ENCODE peak calls at places on chromosome 7, in six cellular contexts. One of them, this sample, is unnamed.
A peak's percentile ranks its signal among the peaks of the same experiment; 100 is the strongest.

GRCh38 chr7:105656922-105657521 is 75.7 kb upstream of the EFCAB10 start:
- DNase-seq in adipocyte: peak; percentile 35
- DNase-seq in suprapubic skin: no peak
- DNase-seq in mammary epithelial cell: no peak
- DNase-seq in ascending aorta: no peak
- DNase-seq in prostate gland: no peak
- DNase-seq in this sample: peak; percentile 52

GRCh38 chr7:21256310-21256877 is 171.5 kb upstream of the SP4 start:
- DNase-seq in mammary epithelial cell: peak; percentile 6
- DNase-seq in ascending aorta: no peak
- DNase-seq in adipocyte: peak; percentile 83
- DNase-seq in prostate gland: peak; percentile 41
- DNase-seq in suprapubic skin: no peak
- DNase-seq in this sample: no peak

GRCh38 chr7:137937202-137937560 is 64.7 kb downstream of the CREB3L2 start:
- DNase-seq in mammary epithelial cell: peak; percentile 45
- DNase-seq in adipocyte: peak; percentile 69
- DNase-seq in ascending aorta: no peak
- DNase-seq in prostate gland: no peak
- DNase-seq in suprapubic skin: no peak
- DNase-seq in this sample: no peak

GRCh38 chr7:80175744-80176143 is 41.1 kb downstream of the GNAI1 start:
- DNase-seq in adipocyte: no peak
- DNase-seq in prostate gland: no peak
- DNase-seq in suprapubic skin: no peak
- DNase-seq in ascending aorta: no peak
- DNase-seq in mammary epithelial cell: no peak
- DNase-seq in this sample: no peak

GRCh38 chr7:115230882-115231508 is 309.1 kb downstream of the MDFIC start:
- DNase-seq in ascending aorta: no peak
- DNase-seq in suprapubic skin: no peak
- DNase-seq in mammary epithelial cell: peak; percentile 95
- DNase-seq in prostate gland: no peak
- DNase-seq in adipocyte: peak; percentile 83
- DNase-seq in this sample: no peak

GRCh38 chr7:2616973-2617709 is 14.6 kb upstream of the TTYH3 start:
- DNase-seq in prostate gland: no peak
- DNase-seq in suprapubic skin: peak; percentile 68
- DNase-seq in mammary epithelial cell: no peak
- DNase-seq in adipocyte: no peak
- DNase-seq in ascending aorta: no peak
- DNase-seq in this sample: no peak

GRCh38 chr7:13240349-13240748 is 552.9 kb downstream of the ARL4A start:
- DNase-seq in ascending aorta: no peak
- DNase-seq in adipocyte: peak; percentile 13
- DNase-seq in suprapubic skin: no peak
- DNase-seq in prostate gland: no peak
- DNase-seq in mammary epithelial cell: peak; percentile 31
- DNase-seq in this sample: no peak

GRCh38 chr7:157910446-157910845 is 573.6 kb downstream of the DNAJB6 start:
- DNase-seq in ascending aorta: no peak
- DNase-seq in prostate gland: no peak
- DNase-seq in mammary epithelial cell: no peak
- DNase-seq in adipocyte: no peak
- DNase-seq in suprapubic skin: no peak
- DNase-seq in this sample: no peak

GRCh38 chr7:66043681-66044497 is 31.7 kb upstream of the ASL start:
- DNase-seq in adipocyte: peak; percentile 27
- DNase-seq in ascending aorta: no peak
- DNase-seq in mammary epithelial cell: no peak
- DNase-seq in suprapubic skin: peak; percentile 77
- DNase-seq in prostate gland: peak; percentile 37
- DNase-seq in this sample: no peak

GRCh38 chr7:17371656-17372524 is 73.4 kb downstream of the AHR start:
- DNase-seq in ascending aorta: no peak
- DNase-seq in mammary epithelial cell: peak; percentile 89
- DNase-seq in prostate gland: no peak
- DNase-seq in adipocyte: peak; percentile 95
- DNase-seq in suprapubic skin: no peak
- DNase-seq in this sample: no peak

GRCh38 chr7:120774481-120774880 is 83.5 kb downstream of the TSPAN12 start:
- DNase-seq in ascending aorta: no peak
- DNase-seq in suprapubic skin: no peak
- DNase-seq in prostate gland: no peak
- DNase-seq in adipocyte: no peak
- DNase-seq in mammary epithelial cell: no peak
- DNase-seq in this sample: no peak

GRCh38 chr7:2049111-2049781 is 183.5 kb downstream of the MAD1L1 start:
- DNase-seq in prostate gland: no peak
- DNase-seq in suprapubic skin: no peak
- DNase-seq in ascending aorta: no peak
- DNase-seq in mammary epithelial cell: no peak
- DNase-seq in adipocyte: no peak
- DNase-seq in this sample: no peak

GRCh38 chr7:77393261-77393660 is 22.9 kb downstream of the GSAP start:
- DNase-seq in mammary epithelial cell: peak; percentile 100
- DNase-seq in adipocyte: no peak
- DNase-seq in ascending aorta: no peak
- DNase-seq in suprapubic skin: no peak
- DNase-seq in prostate gland: no peak
- DNase-seq in this sample: no peak

GRCh38 chr7:2317556-2318293 is 3.5 kb upstream of the SNX8 start:
- DNase-seq in suprapubic skin: no peak
- DNase-seq in ascending aorta: no peak
- DNase-seq in mammary epithelial cell: no peak
- DNase-seq in prostate gland: no peak
- DNase-seq in adipocyte: no peak
- DNase-seq in this sample: no peak

GRCh38 chr7:139673230-139673629 is 104.6 kb downstream of the HIPK2 start:
- DNase-seq in ascending aorta: no peak
- DNase-seq in prostate gland: no peak
- DNase-seq in adipocyte: no peak
- DNase-seq in suprapubic skin: no peak
- DNase-seq in mammary epithelial cell: no peak
- DNase-seq in this sample: no peak

GRCh38 chr7:96174812-96175211 is 147.1 kb downstream of the SLC25A13 start:
- DNase-seq in suprapubic skin: no peak
- DNase-seq in mammary epithelial cell: no peak
- DNase-seq in adipocyte: no peak
- DNase-seq in prostate gland: no peak
- DNase-seq in ascending aorta: no peak
- DNase-seq in this sample: no peak

GRCh38 chr7:31939076-31939475 is 131.1 kb downstream of the PDE1C start:
- DNase-seq in ascending aorta: no peak
- DNase-seq in mammary epithelial cell: no peak
- DNase-seq in prostate gland: no peak
- DNase-seq in adipocyte: no peak
- DNase-seq in suprapubic skin: no peak
- DNase-seq in this sample: no peak
- H3K4me1 ChIP-seq in ascending aorta: no peaks in the 10 kb centered on the region
- H3K4me1 ChIP-seq in mammary epithelial cell: peaks cover 64% of the 10 kb centered on the region
- H3K4me1 ChIP-seq in prostate gland: no peaks in the 10 kb centered on the region
- H3K4me1 ChIP-seq in adipocyte: peaks cover 45% of the 10 kb centered on the region
- H3K4me1 ChIP-seq in suprapubic skin: no peaks in the 10 kb centered on the region
- H3K4me1 ChIP-seq in this sample: no peaks in the 10 kb centered on the region

GRCh38 chr7:36261019-36261754 is 108.1 kb downstream of the EEPD1 start:
- DNase-seq in mammary epithelial cell: no peak
- DNase-seq in adipocyte: no peak
- DNase-seq in prostate gland: peak; percentile 72
- DNase-seq in suprapubic skin: no peak
- DNase-seq in ascending aorta: no peak
- DNase-seq in this sample: no peak

GRCh38 chr7:36260481-36260880 is 107.4 kb downstream of the EEPD1 start:
- DNase-seq in adipocyte: no peak
- DNase-seq in suprapubic skin: no peak
- DNase-seq in ascending aorta: no peak
- DNase-seq in prostate gland: no peak
- DNase-seq in mammary epithelial cell: no peak
- DNase-seq in this sample: no peak

GRCh38 chr7:36264123-36264916 is 111.3 kb downstream of the EEPD1 start:
- DNase-seq in adipocyte: no peak
- DNase-seq in suprapubic skin: no peak
- DNase-seq in prostate gland: no peak
- DNase-seq in ascending aorta: no peak
- DNase-seq in mammary epithelial cell: no peak
- DNase-seq in this sample: no peak

GRCh38 chr7:36262706-36263484 is 109.8 kb downstream of the EEPD1 start:
- DNase-seq in prostate gland: no peak
- DNase-seq in suprapubic skin: no peak
- DNase-seq in adipocyte: no peak
- DNase-seq in mammary epithelial cell: no peak
- DNase-seq in ascending aorta: no peak
- DNase-seq in this sample: no peak

GRCh38 chr7:36262286-36262685 is 109.2 kb downstream of the EEPD1 start:
- DNase-seq in prostate gland: no peak
- DNase-seq in ascending aorta: no peak
- DNase-seq in suprapubic skin: no peak
- DNase-seq in mammary epithelial cell: no peak
- DNase-seq in adipocyte: no peak
- DNase-seq in this sample: no peak
- H3K4me1 ChIP-seq in prostate gland: peaks cover 41% of the 10 kb centered on the region
- H3K4me1 ChIP-seq in ascending aorta: peaks cover 50% of the 10 kb centered on the region
- H3K4me1 ChIP-seq in suprapubic skin: peaks cover 49% of the 10 kb centered on the region
- H3K4me1 ChIP-seq in mammary epithelial cell: no peaks in the 10 kb centered on the region
- H3K4me1 ChIP-seq in adipocyte: peaks cover 57% of the 10 kb centered on the region
- H3K4me1 ChIP-seq in this sample: peaks cover 4% of the 10 kb centered on the region

GRCh38 chr7:55473935-55474334 is 98.4 kb downstream of the VOPP1 start:
- DNase-seq in mammary epithelial cell: no peak
- DNase-seq in prostate gland: no peak
- DNase-seq in adipocyte: no peak
- DNase-seq in ascending aorta: no peak
- DNase-seq in suprapubic skin: peak; percentile 32
- DNase-seq in this sample: no peak
- H3K4me1 ChIP-seq in mammary epithelial cell: peaks cover 11% of the 10 kb centered on the region
- H3K4me1 ChIP-seq in prostate gland: no peaks in the 10 kb centered on the region
- H3K4me1 ChIP-seq in adipocyte: peaks cover 20% of the 10 kb centered on the region
- H3K4me1 ChIP-seq in ascending aorta: no peaks in the 10 kb centered on the region
- H3K4me1 ChIP-seq in suprapubic skin: peaks cover 2% of the 10 kb centered on the region
- H3K4me1 ChIP-seq in this sample: peaks cover 50% of the 10 kb centered on the region

GRCh38 chr7:131605280-131605878 is 49.0 kb upstream of the PODXL start:
- DNase-seq in suprapubic skin: no peak
- DNase-seq in ascending aorta: no peak
- DNase-seq in mammary epithelial cell: no peak
- DNase-seq in prostate gland: no peak
- DNase-seq in adipocyte: no peak
- DNase-seq in this sample: no peak

GRCh38 chr7:131607291-131608111 is 51.1 kb upstream of the PODXL start:
- DNase-seq in prostate gland: no peak
- DNase-seq in suprapubic skin: no peak
- DNase-seq in adipocyte: no peak
- DNase-seq in ascending aorta: no peak
- DNase-seq in mammary epithelial cell: no peak
- DNase-seq in this sample: no peak

GRCh38 chr7:131608112-131608498 is 51.7 kb upstream of the PODXL start:
- DNase-seq in suprapubic skin: no peak
- DNase-seq in prostate gland: no peak
- DNase-seq in adipocyte: no peak
- DNase-seq in mammary epithelial cell: no peak
- DNase-seq in ascending aorta: no peak
- DNase-seq in this sample: no peak

GRCh38 chr7:131604841-131605279 is 48.4 kb upstream of the PODXL start:
- DNase-seq in adipocyte: peak; percentile 43
- DNase-seq in prostate gland: no peak
- DNase-seq in mammary epithelial cell: peak; percentile 75
- DNase-seq in suprapubic skin: no peak
- DNase-seq in ascending aorta: no peak
- DNase-seq in this sample: no peak

GRCh38 chr7:131606346-131607290 is 50.2 kb upstream of the PODXL start:
- DNase-seq in ascending aorta: no peak
- DNase-seq in adipocyte: no peak
- DNase-seq in suprapubic skin: no peak
- DNase-seq in mammary epithelial cell: peak; percentile 47
- DNase-seq in prostate gland: peak; percentile 54
- DNase-seq in this sample: no peak
- H3K4me1 ChIP-seq in ascending aorta: no peaks in the 10 kb centered on the region
- H3K4me1 ChIP-seq in adipocyte: peaks cover 9% of the 10 kb centered on the region
- H3K4me1 ChIP-seq in suprapubic skin: peaks cover 3% of the 10 kb centered on the region
- H3K4me1 ChIP-seq in mammary epithelial cell: peaks cover 29% of the 10 kb centered on the region
- H3K4me1 ChIP-seq in prostate gland: no peaks in the 10 kb centered on the region
- H3K4me1 ChIP-seq in this sample: no peaks in the 10 kb centered on the region

This sample was measured in naive thymus-derived CD4-positive, alpha-beta T cell.